ENCODE peak calls at places on chromosomes 3 and 15, in seven cellular contexts. Q, C, K, H, E, R and S are unnamed samples.

GRCh38 chr15:74808840-74809229 is 3.8 kb upstream of the LMAN1L start:
- DNase-seq in Q (no peak), C (no peak), K (peak), H (no peak), E (no peak), R (no peak), S (no peak)

GRCh38 chr3:59566481-59566975 is 516.7 kb upstream of the CFAP20DC start:
- DNase-seq in Q (no peak), C (no peak), K (no peak), H (no peak), E (no peak), R (no peak), S (no peak)

GRCh38 chr3:186241910-186242821 is 119.9 kb downstream of the DGKG start:
- DNase-seq in Q (no peak), C (peak), K (peak), H (no peak), E (no peak), R (no peak), S (peak)

GRCh38 chr3:48851407-48851806 is 3.7 kb upstream of the PRKAR2A start:
- DNase-seq in Q (no peak), C (no peak), K (peak), H (no peak), E (no peak), R (no peak), S (no peak)

GRCh38 chr3:124118397-124118796 is 126.5 kb upstream of the ROPN1 start:
- DNase-seq in Q (no peak), C (no peak), K (no peak), H (no peak), E (no peak), R (no peak), S (no peak)

GRCh38 chr3:142808103-142808917 is 80.6 kb downstream of the PCOLCE2 start:
- DNase-seq in Q (no peak), C (no peak), K (no peak), H (no peak), E (no peak), R (no peak), S (no peak)

GRCh38 chr3:50494136-50494535 is 9.3 kb downstream of the CACNA2D2 start:
- DNase-seq in Q (no peak), C (no peak), K (no peak), H (no peak), E (no peak), R (no peak), S (no peak)

GRCh38 chr3:60250210-60250609 is 1001.0 kb downstream of the FHIT start:
- DNase-seq in Q (no peak), C (no peak), K (no peak), H (no peak), E (no peak), R (no peak), S (no peak)

GRCh38 chr3:79597719-79598118 is 170.1 kb downstream of the ROBO1 start:
- DNase-seq in Q (no peak), C (no peak), K (no peak), H (no peak), E (no peak), R (no peak), S (no peak)

GRCh38 chr3:79113821-79114220 is 654.0 kb downstream of the ROBO1 start:
- DNase-seq in Q (no peak), C (no peak), K (no peak), H (no peak), E (no peak), R (no peak), S (no peak)

GRCh38 chr15:101710806-101711205 is 13.5 kb downstream of the TARS3 start:
- DNase-seq in Q (no peak), C (no peak), K (no peak), H (no peak), E (no peak), R (no peak), S (no peak)

GRCh38 chr15:36109943-36110658 is 469.3 kb upstream of the CDIN1 start:
- DNase-seq in Q (no peak), C (no peak), K (no peak), H (no peak), E (no peak), R (no peak), S (no peak)

GRCh38 chr3:193974147-193974546 is 161.8 kb upstream of the HES1 start:
- DNase-seq in Q (no peak), C (no peak), K (peak), H (no peak), E (no peak), R (no peak), S (no peak)

GRCh38 chr3:146275476-146275875 is 24.6 kb upstream of the PLSCR4 start:
- DNase-seq in Q (no peak), C (no peak), K (no peak), H (no peak), E (no peak), R (no peak), S (no peak)

GRCh38 chr3:128432898-128433629 is 33.6 kb downstream of the DNAJB8 start:
- DNase-seq in Q (peak), C (no peak), K (peak), H (no peak), E (no peak), R (no peak), S (no peak)

GRCh38 chr3:66588340-66588847 is 87.6 kb upstream of the LRIG1 start:
- DNase-seq in Q (no peak), C (no peak), K (no peak), H (no peak), E (no peak), R (no peak), S (no peak)

GRCh38 chr3:71724584-71725278 is 471 bp downstream of the EIF4E3 start:
- DNase-seq in Q (no peak), C (peak), K (peak), H (peak), E (no peak), R (no peak), S (no peak)

GRCh38 chr3:184696643-184697042 is 15.2 kb downstream of the MAGEF1 start:
- DNase-seq in Q (no peak), C (no peak), K (no peak), H (no peak), E (no peak), R (no peak), S (no peak)

GRCh38 chr3:152320201-152320617 is 51.5 kb downstream of the MBNL1 start:
- DNase-seq in Q (no peak), C (no peak), K (no peak), H (no peak), E (no peak), R (no peak), S (no peak)

GRCh38 chr3:38603731-38604131 is 45.8 kb downstream of the SCN5A start:
- DNase-seq in Q (no peak), C (no peak), K (no peak), H (no peak), E (no peak), R (no peak), S (no peak)

GRCh38 chr3:32820971-32821685 is 3.3 kb downstream of the TRIM71 start:
- DNase-seq in Q (no peak), C (no peak), K (peak), H (no peak), E (no peak), R (no peak), S (no peak)